ENCODE peak calls at places on chromosomes 16 and 17, in nine cellular contexts. C is BJ, F is glutamatergic neuron, U is A549, L is AG09309, O is lower leg skin, Y is pancreas, E is H1, H is transverse colon. Q is an unnamed sample.

GRCh38 chr17:3688852-3689261 is 7.1 kb downstream of the P2RX5 start:
- DNase-seq in C (no peak), F (peak), U (no peak), L (no peak), O (no peak), Y (no peak), E (no peak), H (no peak), Q (no peak)

GRCh38 chr17:18859256-18859655 is 1.3 kb downstream of the PRPSAP2 start:
- DNase-seq in C (no peak), F (no peak), U (no peak), L (peak), O (no peak), Y (no peak), E (no peak), H (no peak), Q (no peak)

GRCh38 chr17:8173056-8173870 is 2.9 kb downstream of the TMEM107 start:
- DNase-seq in C (peak), F (peak), U (peak), L (peak), O (peak), Y (peak), E (no peak), H (peak), Q (peak)

GRCh38 chr17:39045948-39046679 is 78.9 kb upstream of the FBXO47 start:
- DNase-seq in C (no peak), F (no peak), U (no peak), L (no peak), O (no peak), Y (no peak), E (no peak), H (no peak), Q (no peak)

GRCh38 chr17:7081341-7082062 is 1.5 kb upstream of the CLEC10A start:
- DNase-seq in C (no peak), F (no peak), U (no peak), L (no peak), O (no peak), Y (no peak), E (no peak), H (no peak), Q (no peak)

GRCh38 chr17:2511462-2512369 is at the start of gene METTL16:
- DNase-seq in C (peak), F (peak), U (peak), L (peak), O (peak), Y (peak), E (peak), H (peak), Q (peak)

GRCh38 chr17:18315498-18316360 is 636 bp downstream of the SMCR8 start:
- DNase-seq in C (no peak), F (no peak), U (no peak), L (no peak), O (no peak), Y (no peak), E (no peak), H (peak), Q (no peak)

GRCh38 chr16:12500771-12501170 is 302.9 kb downstream of the CPPED1 start:
- DNase-seq in C (no peak), F (no peak), U (peak), L (no peak), O (peak), Y (no peak), E (no peak), H (peak), Q (no peak)

GRCh38 chr17:40552806-40553693 is 12.2 kb downstream of the CCR7 start:
- DNase-seq in C (no peak), F (no peak), U (no peak), L (no peak), O (peak), Y (no peak), E (no peak), H (no peak), Q (no peak)

GRCh38 chr16:66159987-66160386 is 206.5 kb upstream of the CDH5 start:
- DNase-seq in C (no peak), F (no peak), U (no peak), L (no peak), O (no peak), Y (no peak), E (no peak), H (no peak), Q (no peak)

GRCh38 chr16:68356249-68356918 is 45.6 kb downstream of the PRMT7 start:
- DNase-seq in C (no peak), F (no peak), U (no peak), L (no peak), O (no peak), Y (no peak), E (no peak), H (peak), Q (no peak)

DNA sequence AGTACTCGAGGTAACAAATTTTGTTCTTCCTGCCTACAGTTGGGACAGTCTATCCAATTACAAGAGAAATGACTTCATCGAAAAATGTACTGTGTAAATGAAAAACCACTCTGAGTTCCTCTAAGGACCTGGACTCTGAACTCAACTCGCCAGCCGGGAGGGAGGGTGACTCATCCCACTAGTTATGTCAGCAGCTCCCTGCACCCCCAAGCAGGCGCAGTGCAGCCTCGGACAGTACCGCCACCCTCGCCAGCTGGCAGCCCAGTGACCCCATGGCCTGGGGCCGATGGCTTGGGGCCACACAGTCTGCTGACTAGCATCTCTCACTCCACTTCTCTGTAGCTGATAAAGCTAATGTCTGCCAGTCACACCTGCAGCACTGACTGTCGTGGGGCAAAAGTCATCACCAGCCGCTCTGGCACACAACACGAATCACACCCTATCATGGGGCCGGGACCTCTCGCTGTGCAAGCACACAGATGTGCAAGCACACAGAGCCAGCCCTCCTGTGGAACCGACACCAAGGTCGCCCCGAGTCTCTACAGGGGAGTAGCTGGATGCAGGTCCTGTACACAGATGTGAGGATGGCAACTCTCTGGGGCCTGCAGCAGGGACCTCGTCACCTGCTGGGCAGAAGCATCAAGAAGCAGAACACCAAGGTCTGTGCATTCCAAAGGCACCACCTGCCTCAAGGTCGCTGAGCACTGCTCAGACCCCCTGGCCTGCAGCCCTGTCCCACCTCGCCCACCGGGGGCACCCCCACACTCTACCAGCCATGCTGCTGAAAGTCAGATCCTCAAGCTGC is 5.7 kb downstream of the CSNK1D start:
- DNase-seq in C (peak), F (no peak), U (peak), L (peak), O (peak), Y (peak), E (no peak), H (peak), Q (peak)
- TF ChIP-seq CTCF in C (no peak), F (no peak), U (no peak), L (no peak), O (no peak), Y (no peak), E (no peak), H (no peak), Q (no peak)

GRCh38 chr17:82668024-82668630 is 19.9 kb upstream of the WDR45B start:
- DNase-seq in C (no peak), F (no peak), U (no peak), L (no peak), O (no peak), Y (no peak), E (no peak), H (no peak), Q (no peak)

GRCh38 chr17:82666931-82667667 is 18.9 kb upstream of the WDR45B start:
- DNase-seq in C (no peak), F (no peak), U (no peak), L (no peak), O (no peak), Y (no peak), E (no peak), H (no peak), Q (no peak)

GRCh38 chr17:82667668-82668000 is 19.4 kb upstream of the WDR45B start:
- DNase-seq in C (no peak), F (no peak), U (no peak), L (no peak), O (no peak), Y (no peak), E (no peak), H (no peak), Q (no peak)

GRCh38 chr17:82670661-82671060 is 22.4 kb upstream of the WDR45B start:
- DNase-seq in C (no peak), F (no peak), U (no peak), L (no peak), O (no peak), Y (no peak), E (no peak), H (no peak), Q (no peak)

GRCh38 chr17:82668631-82669099 is 20.4 kb upstream of the WDR45B start:
- DNase-seq in C (no peak), F (peak), U (peak), L (no peak), O (no peak), Y (peak), E (peak), H (peak), Q (peak)
- TF ChIP-seq CTCF in C (peak), F (no peak), U (peak), L (peak), O (no peak), Y (peak), E (peak), H (peak), Q (peak)

GRCh38 chr17:77140166-77140877 is 447 bp upstream of the SEC14L1 start:
- DNase-seq in C (peak), F (peak), U (peak), L (peak), O (peak), Y (peak), E (peak), H (peak), Q (peak)
- TF ChIP-seq CTCF in C (no peak), F (no peak), U (no peak), L (no peak), O (no peak), Y (no peak), E (peak), H (no peak), Q (no peak)

GRCh38 chr16:81497690-81498089 is 53.1 kb downstream of the CMIP start:
- DNase-seq in C (no peak), F (no peak), U (no peak), L (no peak), O (no peak), Y (no peak), E (no peak), H (no peak), Q (no peak)
- TF ChIP-seq CTCF in C (no peak), F (no peak), U (no peak), L (no peak), O (no peak), Y (no peak), E (no peak), H (no peak), Q (no peak)

Q was measured in AG04450.